ENCODE peak calls at places on chromosomes 12 and 14, in seven cellular contexts. One of them, this sample, is unnamed.

GRCh38 chr12:113831486-113831885 is 134.6 kb downstream of the RBM19 start:
- DNase-seq in activated B cell treated with CpG ODN at 0.5 μM for 24 hours: no peak
- DNase-seq in brain microvascular endothelial cell: no peak
- DNase-seq in glutamatergic neuron: peak; percentile 72
- DNase-seq in fibroblast of lung: no peak
- DNase-seq in astrocyte of the spinal cord: no peak
- DNase-seq in neural progenitor cell: no peak
- DNase-seq in this sample: no peak

GRCh38 chr14:80215756-80216581 is 4.7 kb upstream of the DIO2 start:
- DNase-seq in activated B cell treated with CpG ODN at 0.5 μM for 24 hours: no peak
- DNase-seq in brain microvascular endothelial cell: peak; percentile 2
- DNase-seq in glutamatergic neuron: no peak
- DNase-seq in fibroblast of lung: peak; percentile 47
- DNase-seq in astrocyte of the spinal cord: peak; percentile 21
- DNase-seq in neural progenitor cell: peak; percentile 68
- DNase-seq in this sample: no peak

GRCh38 chr12:124631681-124632080 is 64.3 kb upstream of the NCOR2 start:
- DNase-seq in activated B cell treated with CpG ODN at 0.5 μM for 24 hours: no peak
- DNase-seq in brain microvascular endothelial cell: no peak
- DNase-seq in glutamatergic neuron: no peak
- DNase-seq in fibroblast of lung: no peak
- DNase-seq in astrocyte of the spinal cord: no peak
- DNase-seq in neural progenitor cell: no peak
- DNase-seq in this sample: no peak

GRCh38 chr12:131274061-131274460 is 320.4 kb downstream of the ADGRD1 start:
- DNase-seq in activated B cell treated with CpG ODN at 0.5 μM for 24 hours: no peak
- DNase-seq in brain microvascular endothelial cell: no peak
- DNase-seq in glutamatergic neuron: no peak
- DNase-seq in fibroblast of lung: no peak
- DNase-seq in astrocyte of the spinal cord: no peak
- DNase-seq in neural progenitor cell: no peak
- DNase-seq in this sample: no peak

GRCh38 chr12:101570022-101570421 is 24.7 kb upstream of the MYBPC1 start:
- DNase-seq in activated B cell treated with CpG ODN at 0.5 μM for 24 hours: no peak
- DNase-seq in brain microvascular endothelial cell: peak; percentile 25
- DNase-seq in glutamatergic neuron: no peak
- DNase-seq in fibroblast of lung: peak; percentile 62
- DNase-seq in astrocyte of the spinal cord: peak; percentile 35
- DNase-seq in neural progenitor cell: peak; percentile 12
- DNase-seq in this sample: no peak

GRCh38 chr12:104263580-104264358 is 39.8 kb upstream of the EID3 start:
- DNase-seq in activated B cell treated with CpG ODN at 0.5 μM for 24 hours: no peak
- DNase-seq in brain microvascular endothelial cell: no peak
- DNase-seq in glutamatergic neuron: no peak
- DNase-seq in fibroblast of lung: peak; percentile 37
- DNase-seq in astrocyte of the spinal cord: no peak
- DNase-seq in neural progenitor cell: no peak
- DNase-seq in this sample: no peak

GRCh38 chr12:108752387-108752786 is 21.1 kb upstream of the CORO1C start:
- DNase-seq in activated B cell treated with CpG ODN at 0.5 μM for 24 hours: no peak
- DNase-seq in brain microvascular endothelial cell: no peak
- DNase-seq in glutamatergic neuron: no peak
- DNase-seq in fibroblast of lung: peak; percentile 68
- DNase-seq in astrocyte of the spinal cord: no peak
- DNase-seq in neural progenitor cell: no peak
- DNase-seq in this sample: no peak

GRCh38 chr12:15842106-15842505 is 40.1 kb upstream of the STRAP start:
- DNase-seq in activated B cell treated with CpG ODN at 0.5 μM for 24 hours: no peak
- DNase-seq in brain microvascular endothelial cell: peak; percentile 88
- DNase-seq in glutamatergic neuron: no peak
- DNase-seq in fibroblast of lung: peak; percentile 86
- DNase-seq in astrocyte of the spinal cord: peak; percentile 78
- DNase-seq in neural progenitor cell: no peak
- DNase-seq in this sample: no peak

GRCh38 chr12:31217356-31218130 is 108.4 kb downstream of the SINHCAF start:
- DNase-seq in activated B cell treated with CpG ODN at 0.5 μM for 24 hours: no peak
- DNase-seq in brain microvascular endothelial cell: no peak
- DNase-seq in glutamatergic neuron: no peak
- DNase-seq in fibroblast of lung: no peak
- DNase-seq in astrocyte of the spinal cord: no peak
- DNase-seq in neural progenitor cell: no peak
- DNase-seq in this sample: no peak

GRCh38 chr12:82963961-82964360 is 277.3 kb downstream of the TMTC2 start:
- DNase-seq in activated B cell treated with CpG ODN at 0.5 μM for 24 hours: no peak
- DNase-seq in brain microvascular endothelial cell: peak; percentile 22
- DNase-seq in glutamatergic neuron: no peak
- DNase-seq in fibroblast of lung: no peak
- DNase-seq in astrocyte of the spinal cord: peak; percentile 5
- DNase-seq in neural progenitor cell: peak; percentile 44
- DNase-seq in this sample: no peak

GRCh38 chr12:95922231-95922630 is 20.2 kb downstream of the CCDC38 start:
- DNase-seq in activated B cell treated with CpG ODN at 0.5 μM for 24 hours: no peak
- DNase-seq in brain microvascular endothelial cell: peak; percentile 59
- DNase-seq in glutamatergic neuron: no peak
- DNase-seq in fibroblast of lung: no peak
- DNase-seq in astrocyte of the spinal cord: peak; percentile 4
- DNase-seq in neural progenitor cell: no peak
- DNase-seq in this sample: no peak

GRCh38 chr14:25484194-25484593 is 434.2 kb upstream of the STXBP6 start:
- DNase-seq in activated B cell treated with CpG ODN at 0.5 μM for 24 hours: no peak
- DNase-seq in brain microvascular endothelial cell: no peak
- DNase-seq in glutamatergic neuron: no peak
- DNase-seq in fibroblast of lung: no peak
- DNase-seq in astrocyte of the spinal cord: no peak
- DNase-seq in neural progenitor cell: no peak
- DNase-seq in this sample: no peak

GRCh38 chr12:61043838-61044237 is 1216.4 kb upstream of the USP15 start:
- DNase-seq in activated B cell treated with CpG ODN at 0.5 μM for 24 hours: no peak
- DNase-seq in brain microvascular endothelial cell: no peak
- DNase-seq in glutamatergic neuron: no peak
- DNase-seq in fibroblast of lung: no peak
- DNase-seq in astrocyte of the spinal cord: no peak
- DNase-seq in neural progenitor cell: no peak
- DNase-seq in this sample: no peak

GRCh38 chr14:79924583-79924982 is 286.7 kb downstream of the DIO2 start:
- DNase-seq in activated B cell treated with CpG ODN at 0.5 μM for 24 hours: no peak
- DNase-seq in brain microvascular endothelial cell: no peak
- DNase-seq in glutamatergic neuron: no peak
- DNase-seq in fibroblast of lung: no peak
- DNase-seq in astrocyte of the spinal cord: no peak
- DNase-seq in neural progenitor cell: no peak
- DNase-seq in this sample: no peak

GRCh38 chr12:31715283-31715825 is 13.5 kb downstream of the AMN1 start:
- DNase-seq in activated B cell treated with CpG ODN at 0.5 μM for 24 hours: no peak
- DNase-seq in brain microvascular endothelial cell: no peak
- DNase-seq in glutamatergic neuron: no peak
- DNase-seq in fibroblast of lung: peak; percentile 2
- DNase-seq in astrocyte of the spinal cord: peak; percentile 14
- DNase-seq in neural progenitor cell: no peak
- DNase-seq in this sample: no peak

GRCh38 chr12:122894173-122895121 is 1.5 kb downstream of the VPS37B start:
- DNase-seq in activated B cell treated with CpG ODN at 0.5 μM for 24 hours: no peak
- DNase-seq in brain microvascular endothelial cell: no peak
- DNase-seq in glutamatergic neuron: no peak
- DNase-seq in fibroblast of lung: no peak
- DNase-seq in astrocyte of the spinal cord: no peak
- DNase-seq in neural progenitor cell: no peak
- DNase-seq in this sample: no peak

GRCh38 chr12:5138845-5139244 is 95.2 kb downstream of the KCNA5 start:
- DNase-seq in activated B cell treated with CpG ODN at 0.5 μM for 24 hours: no peak
- DNase-seq in brain microvascular endothelial cell: peak; percentile 35
- DNase-seq in glutamatergic neuron: no peak
- DNase-seq in fibroblast of lung: peak; percentile 39
- DNase-seq in astrocyte of the spinal cord: peak; percentile 18
- DNase-seq in neural progenitor cell: no peak
- DNase-seq in this sample: no peak

GRCh38 chr12:47753021-47754001 is 5.4 kb downstream of the RAPGEF3 start:
- DNase-seq in activated B cell treated with CpG ODN at 0.5 μM for 24 hours: no peak
- DNase-seq in brain microvascular endothelial cell: no peak
- DNase-seq in glutamatergic neuron: no peak
- DNase-seq in fibroblast of lung: no peak
- DNase-seq in astrocyte of the spinal cord: no peak
- DNase-seq in neural progenitor cell: no peak
- DNase-seq in this sample: no peak

GRCh38 chr14:75340921-75341320 is 62.3 kb downstream of the FOS start:
- DNase-seq in activated B cell treated with CpG ODN at 0.5 μM for 24 hours: no peak
- DNase-seq in brain microvascular endothelial cell: no peak
- DNase-seq in glutamatergic neuron: no peak
- DNase-seq in fibroblast of lung: peak; percentile 46
- DNase-seq in astrocyte of the spinal cord: peak; percentile 3
- DNase-seq in neural progenitor cell: no peak
- DNase-seq in this sample: no peak

GRCh38 chr14:30284808-30285207 is 274.1 kb upstream of the G2E3 start:
- DNase-seq in activated B cell treated with CpG ODN at 0.5 μM for 24 hours: no peak
- DNase-seq in brain microvascular endothelial cell: no peak
- DNase-seq in glutamatergic neuron: no peak
- DNase-seq in fibroblast of lung: no peak
- DNase-seq in astrocyte of the spinal cord: no peak
- DNase-seq in neural progenitor cell: no peak
- DNase-seq in this sample: no peak

GRCh38 chr12:89346741-89347324 is 5.5 kb downstream of the DUSP6 start:
- DNase-seq in activated B cell treated with CpG ODN at 0.5 μM for 24 hours: no peak
- DNase-seq in brain microvascular endothelial cell: peak; percentile 68
- DNase-seq in glutamatergic neuron: no peak
- DNase-seq in fibroblast of lung: peak; percentile 71
- DNase-seq in astrocyte of the spinal cord: peak; percentile 65
- DNase-seq in neural progenitor cell: peak; percentile 43
- DNase-seq in this sample: no peak

GRCh38 chr12:58888131-58888783 is 32.0 kb downstream of the LRIG3 start:
- DNase-seq in activated B cell treated with CpG ODN at 0.5 μM for 24 hours: no peak
- DNase-seq in brain microvascular endothelial cell: peak; percentile 16
- DNase-seq in glutamatergic neuron: no peak
- DNase-seq in fibroblast of lung: peak; percentile 80
- DNase-seq in astrocyte of the spinal cord: peak; percentile 77
- DNase-seq in neural progenitor cell: no peak
- DNase-seq in this sample: no peak

GRCh38 chr14:58749066-58749669 is 111.4 kb downstream of the DACT1 start:
- DNase-seq in activated B cell treated with CpG ODN at 0.5 μM for 24 hours: no peak
- DNase-seq in brain microvascular endothelial cell: peak; percentile 85
- DNase-seq in glutamatergic neuron: no peak
- DNase-seq in fibroblast of lung: peak; percentile 95
- DNase-seq in astrocyte of the spinal cord: peak; percentile 95
- DNase-seq in neural progenitor cell: no peak
- DNase-seq in this sample: no peak

GRCh38 chr12:19150273-19150895 is 20.9 kb downstream of the PLEKHA5 start:
- DNase-seq in activated B cell treated with CpG ODN at 0.5 μM for 24 hours: no peak
- DNase-seq in brain microvascular endothelial cell: no peak
- DNase-seq in glutamatergic neuron: no peak
- DNase-seq in fibroblast of lung: no peak
- DNase-seq in astrocyte of the spinal cord: peak; percentile 43
- DNase-seq in neural progenitor cell: no peak
- DNase-seq in this sample: no peak

GRCh38 chr12:73517859-73518258 is 1019.8 kb upstream of the ATXN7L3B start:
- DNase-seq in activated B cell treated with CpG ODN at 0.5 μM for 24 hours: no peak
- DNase-seq in brain microvascular endothelial cell: no peak
- DNase-seq in glutamatergic neuron: no peak
- DNase-seq in fibroblast of lung: no peak
- DNase-seq in astrocyte of the spinal cord: no peak
- DNase-seq in neural progenitor cell: no peak
- DNase-seq in this sample: no peak

GRCh38 chr12:73514672-73515071 is 1023.0 kb upstream of the ATXN7L3B start:
- DNase-seq in activated B cell treated with CpG ODN at 0.5 μM for 24 hours: no peak
- DNase-seq in brain microvascular endothelial cell: no peak
- DNase-seq in glutamatergic neuron: no peak
- DNase-seq in fibroblast of lung: no peak
- DNase-seq in astrocyte of the spinal cord: no peak
- DNase-seq in neural progenitor cell: peak; percentile 51
- DNase-seq in this sample: no peak
- TF ChIP-seq CTCF in activated B cell treated with CpG ODN at 0.5 μM for 24 hours: no peak
- TF ChIP-seq CTCF in brain microvascular endothelial cell: peak; percentile 28
- TF ChIP-seq CTCF in glutamatergic neuron: no peak
- TF ChIP-seq CTCF in fibroblast of lung: no peak
- TF ChIP-seq CTCF in astrocyte of the spinal cord: no peak
- TF ChIP-seq CTCF in neural progenitor cell: peak; percentile 41
- TF ChIP-seq CTCF in this sample: peak; percentile 28

DNA sequence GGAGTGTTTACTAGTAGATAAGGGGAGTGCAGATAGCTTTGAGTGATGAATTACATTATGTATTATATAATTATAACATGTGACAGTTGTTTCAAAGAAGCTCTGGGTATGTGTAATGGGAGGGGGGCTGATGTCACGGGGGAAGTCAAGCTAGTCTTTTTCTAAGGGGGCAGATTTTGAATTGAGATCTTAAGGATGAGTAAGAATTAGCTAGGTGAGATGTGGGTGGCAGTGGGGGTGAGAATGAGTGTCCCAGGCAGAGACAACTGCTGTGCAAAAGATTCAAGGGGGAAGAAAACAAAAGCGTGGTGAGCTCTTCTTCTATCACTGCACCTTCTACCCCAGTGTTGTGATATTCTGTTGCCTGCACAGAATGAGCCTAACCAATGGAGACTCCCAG is 21.2 kb upstream of the SRRM4 start:
- DNase-seq in activated B cell treated with CpG ODN at 0.5 μM for 24 hours: no peak
- DNase-seq in brain microvascular endothelial cell: no peak
- DNase-seq in glutamatergic neuron: no peak
- DNase-seq in fibroblast of lung: no peak
- DNase-seq in astrocyte of the spinal cord: no peak
- DNase-seq in neural progenitor cell: no peak
- DNase-seq in this sample: no peak
- TF ChIP-seq CTCF in activated B cell treated with CpG ODN at 0.5 μM for 24 hours: no peak
- TF ChIP-seq CTCF in brain microvascular endothelial cell: no peak
- TF ChIP-seq CTCF in glutamatergic neuron: no peak
- TF ChIP-seq CTCF in fibroblast of lung: no peak
- TF ChIP-seq CTCF in astrocyte of the spinal cord: no peak
- TF ChIP-seq CTCF in neural progenitor cell: no peak
- TF ChIP-seq CTCF in this sample: no peak

GRCh38 chr12:68361953-68362352 is 29.8 kb upstream of the MDM1 start:
- DNase-seq in activated B cell treated with CpG ODN at 0.5 μM for 24 hours: no peak
- DNase-seq in brain microvascular endothelial cell: no peak
- DNase-seq in glutamatergic neuron: no peak
- DNase-seq in fibroblast of lung: no peak
- DNase-seq in astrocyte of the spinal cord: no peak
- DNase-seq in neural progenitor cell: no peak
- DNase-seq in this sample: no peak

GRCh38 chr12:68368332-68368731 is 36.2 kb upstream of the MDM1 start:
- DNase-seq in activated B cell treated with CpG ODN at 0.5 μM for 24 hours: no peak
- DNase-seq in brain microvascular endothelial cell: no peak
- DNase-seq in glutamatergic neuron: no peak
- DNase-seq in fibroblast of lung: no peak
- DNase-seq in astrocyte of the spinal cord: no peak
- DNase-seq in neural progenitor cell: no peak
- DNase-seq in this sample: no peak

GRCh38 chr12:68367136-68367535 is 35.0 kb upstream of the MDM1 start:
- DNase-seq in activated B cell treated with CpG ODN at 0.5 μM for 24 hours: no peak
- DNase-seq in brain microvascular endothelial cell: no peak
- DNase-seq in glutamatergic neuron: no peak
- DNase-seq in fibroblast of lung: no peak
- DNase-seq in astrocyte of the spinal cord: no peak
- DNase-seq in neural progenitor cell: no peak
- DNase-seq in this sample: no peak

GRCh38 chr12:68367903-68368302 is 35.7 kb upstream of the MDM1 start:
- DNase-seq in activated B cell treated with CpG ODN at 0.5 μM for 24 hours: no peak
- DNase-seq in brain microvascular endothelial cell: peak; percentile 36
- DNase-seq in glutamatergic neuron: no peak
- DNase-seq in fibroblast of lung: no peak
- DNase-seq in astrocyte of the spinal cord: no peak
- DNase-seq in neural progenitor cell: no peak
- DNase-seq in this sample: no peak

GRCh38 chr12:68364893-68365725 is 32.9 kb upstream of the MDM1 start:
- DNase-seq in activated B cell treated with CpG ODN at 0.5 μM for 24 hours: peak; percentile 55
- DNase-seq in brain microvascular endothelial cell: peak; percentile 98
- DNase-seq in glutamatergic neuron: peak; percentile 45
- DNase-seq in fibroblast of lung: peak; percentile 97
- DNase-seq in astrocyte of the spinal cord: peak; percentile 95
- DNase-seq in neural progenitor cell: peak; percentile 76
- DNase-seq in this sample: no peak
- TF ChIP-seq CTCF in activated B cell treated with CpG ODN at 0.5 μM for 24 hours: no peak
- TF ChIP-seq CTCF in brain microvascular endothelial cell: peak; percentile 11
- TF ChIP-seq CTCF in glutamatergic neuron: no peak
- TF ChIP-seq CTCF in fibroblast of lung: peak; percentile 4
- TF ChIP-seq CTCF in astrocyte of the spinal cord: no peak
- TF ChIP-seq CTCF in neural progenitor cell: no peak
- TF ChIP-seq CTCF in this sample: no peak

GRCh38 chr12:54285150-54286041 is 4.9 kb downstream of the HNRNPA1 start:
- DNase-seq in activated B cell treated with CpG ODN at 0.5 μM for 24 hours: no peak
- DNase-seq in brain microvascular endothelial cell: no peak
- DNase-seq in glutamatergic neuron: no peak
- DNase-seq in fibroblast of lung: no peak
- DNase-seq in astrocyte of the spinal cord: no peak
- DNase-seq in neural progenitor cell: no peak
- DNase-seq in this sample: no peak
- TF ChIP-seq CTCF in activated B cell treated with CpG ODN at 0.5 μM for 24 hours: no peak
- TF ChIP-seq CTCF in brain microvascular endothelial cell: peak; percentile 29
- TF ChIP-seq CTCF in glutamatergic neuron: peak; percentile 40
- TF ChIP-seq CTCF in fibroblast of lung: peak; percentile 46
- TF ChIP-seq CTCF in astrocyte of the spinal cord: peak; percentile 45
- TF ChIP-seq CTCF in neural progenitor cell: peak; percentile 46
- TF ChIP-seq CTCF in this sample: peak; percentile 69

This sample was measured in type B pancreatic cell.